ENCODE peak calls at places on chromosomes 4 and X, in seven cellular contexts. A is SJSA1, Q is body of pancreas, J is epithelial cell of esophagus, L is heart right ventricle, S is mucosa of descending colon, K is astrocyte of the spinal cord. C is an unnamed sample.
A peak's percentile ranks its signal among the peaks of the same experiment; 100 is the strongest.

GRCh38 chr4:10371869-10372471 is 85.3 kb downstream of the ZNF518B start:
- DNase-seq in A (no peak), Q (no peak), J (peak; percentile 62), L (no peak), S (no peak), K (no peak), C (no peak)

GRCh38 chrX:118181030-118181429 is 64.4 kb upstream of the KLHL13 start:
- DNase-seq in A (peak; percentile 2), Q (no peak), J (peak; percentile 63), L (no peak), S (no peak), K (peak; percentile 63), C (no peak)

GRCh38 chr4:12729384-12729783 is 754.8 kb downstream of the RAB28 start:
- DNase-seq in A (peak; percentile 62), Q (no peak), J (peak; percentile 24), L (no peak), S (no peak), K (peak; percentile 24), C (no peak)

GRCh38 chr4:108405586-108405985 is 214.8 kb upstream of the RPL34 start:
- DNase-seq in A (no peak), Q (no peak), J (no peak), L (no peak), S (no peak), K (no peak), C (no peak)

GRCh38 chrX:97806238-97806637 is 922.5 kb downstream of the RPA4 start:
- DNase-seq in A (no peak), Q (no peak), J (peak; percentile 0), L (no peak), S (no peak), K (peak; percentile 59), C (no peak)

GRCh38 chr4:113759696-113760093 is 1.8 kb downstream of the CAMK2D start:
- DNase-seq in A (peak; percentile 41), Q (no peak), J (no peak), L (no peak), S (no peak), K (peak; percentile 48), C (no peak)

GRCh38 chr4:1722551-1723071 is 1.3 kb downstream of the TACC3 start:
- DNase-seq in A (no peak), Q (no peak), J (no peak), L (no peak), S (no peak), K (no peak), C (no peak)

GRCh38 chrX:150155396-150156048 is 207.6 kb upstream of the MAMLD1 start:
- DNase-seq in A (peak; percentile 65), Q (peak; percentile 13), J (peak; percentile 31), L (peak; percentile 24), S (peak; percentile 60), K (peak; percentile 40), C (no peak)

GRCh38 chr4:40856836-40857362 is 107.1 kb downstream of the NSUN7 start:
- DNase-seq in A (no peak), Q (peak; percentile 75), J (peak; percentile 78), L (peak; percentile 71), S (peak; percentile 73), K (peak; percentile 60), C (no peak)
- H3K4me3 ChIP-seq in A (no peak overlapping the region), Q (no peak overlapping the region), J (peak overlapping the region; percentile 45), L (peak overlapping the region; percentile 14), S (no peak overlapping the region), K (peak overlapping the region; percentile 36), C (peak overlapping the region; percentile 26)

GRCh38 chr4:184329235-184330007 is 111.7 kb upstream of the ENPP6 start:
- DNase-seq in A (no peak), Q (peak; percentile 53), J (peak; percentile 59), L (no peak), S (no peak), K (no peak), C (no peak)

GRCh38 chr4:184330008-184330400 is 112.3 kb upstream of the ENPP6 start:
- DNase-seq in A (no peak), Q (no peak), J (peak; percentile 65), L (no peak), S (peak; percentile 57), K (peak; percentile 31), C (no peak)

GRCh38 chr4:184324939-184325477 is 107.3 kb upstream of the ENPP6 start:
- DNase-seq in A (no peak), Q (no peak), J (no peak), L (no peak), S (no peak), K (no peak), C (no peak)

GRCh38 chr4:184331155-184331995 is 113.7 kb upstream of the ENPP6 start:
- DNase-seq in A (peak; percentile 6), Q (peak; percentile 88), J (peak; percentile 81), L (no peak), S (no peak), K (no peak), C (no peak)

DNA sequence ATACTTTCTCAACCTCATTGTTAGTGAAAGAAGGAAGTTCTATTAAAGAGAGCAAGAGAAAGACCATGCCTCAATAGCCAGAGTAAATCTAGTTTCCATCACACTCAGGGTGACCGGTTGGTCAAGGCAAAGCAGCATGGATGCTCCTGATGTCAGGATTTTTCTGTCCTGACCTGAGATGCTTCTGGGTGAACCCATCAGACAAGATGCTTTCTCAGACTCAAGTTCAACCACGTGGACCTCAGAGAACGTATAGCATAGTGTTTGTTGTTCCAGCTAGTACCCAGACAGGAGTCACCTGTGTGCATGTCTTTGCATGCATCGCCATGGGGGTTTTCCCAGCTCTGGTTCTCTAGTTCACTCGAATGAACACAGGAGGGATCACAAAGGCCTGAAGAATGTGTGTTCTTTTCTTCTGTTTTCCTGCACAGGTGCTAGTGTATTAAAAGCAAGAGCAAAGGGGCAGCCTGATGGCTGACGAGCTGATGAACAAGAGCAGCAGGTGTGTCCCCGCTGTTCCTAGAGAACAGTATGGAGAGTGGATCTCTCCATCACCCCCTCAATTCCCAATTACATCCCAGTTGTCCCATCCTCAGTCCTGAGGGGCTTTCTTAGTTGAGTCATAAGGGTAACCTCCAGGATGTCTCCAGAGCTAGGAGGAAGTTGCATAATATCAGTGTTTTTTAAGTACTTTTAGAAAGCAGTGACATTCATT is 110.5 kb upstream of the ENPP6 start:
- DNase-seq in A (no peak), Q (no peak), J (peak; percentile 99), L (no peak), S (no peak), K (no peak), C (no peak)
- H3K4me3 ChIP-seq in A (no peak overlapping the region), Q (no peak overlapping the region), J (no peak overlapping the region), L (no peak overlapping the region), S (no peak overlapping the region), K (no peak overlapping the region), C (no peak overlapping the region)

GRCh38 chrX:153925739-153926593 is at the start of gene ARHGAP4:
- DNase-seq in A (no peak), Q (no peak), J (no peak), L (no peak), S (peak; percentile 62), K (no peak), C (peak; percentile 25)
- H3K4me3 ChIP-seq in A (no peak within 1 kb of the TSS), Q (no peak within 1 kb of the TSS), J (peak within 1 kb of the TSS; percentile 55), L (no peak within 1 kb of the TSS), S (peak within 1 kb of the TSS; percentile 6), K (no peak within 1 kb of the TSS), C (peak within 1 kb of the TSS; percentile 60)

GRCh38 chr4:157459789-157460188 is 239.3 kb downstream of the GRIA2 start:
- DNase-seq in A (no peak), Q (no peak), J (peak; percentile 74), L (no peak), S (no peak), K (no peak), C (no peak)
- H3K4me3 ChIP-seq in A (no peak overlapping the region), Q (no peak overlapping the region), J (peak overlapping the region; percentile 9), L (no peak overlapping the region), S (no peak overlapping the region), K (no peak overlapping the region), C (no peak overlapping the region)

DNA sequence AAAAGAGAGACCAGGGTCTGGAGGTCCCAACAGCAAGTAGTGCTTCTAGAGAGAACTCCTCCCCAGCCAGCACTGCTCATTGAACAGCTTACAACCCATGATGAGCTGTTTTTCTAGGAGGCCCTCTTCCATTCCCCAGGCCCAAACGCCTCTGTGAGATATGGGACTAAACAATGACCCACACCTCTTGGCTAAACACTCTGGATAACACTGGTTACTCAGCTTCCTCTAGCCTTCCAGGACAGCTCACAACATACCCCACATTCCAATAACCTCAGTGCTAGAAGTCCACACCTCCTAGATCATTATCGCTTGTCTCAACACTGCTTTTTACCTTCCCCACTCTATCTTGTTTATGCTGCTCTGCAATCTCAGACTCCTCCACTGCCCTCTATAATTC is 35.4 kb upstream of the PGRMC2 start:
- DNase-seq in A (peak; percentile 83), Q (no peak), J (peak; percentile 84), L (no peak), S (no peak), K (peak; percentile 62), C (no peak)
- H3K4me3 ChIP-seq in A (no peak overlapping the region), Q (no peak overlapping the region), J (no peak overlapping the region), L (no peak overlapping the region), S (no peak overlapping the region), K (no peak overlapping the region), C (no peak overlapping the region)

DNA sequence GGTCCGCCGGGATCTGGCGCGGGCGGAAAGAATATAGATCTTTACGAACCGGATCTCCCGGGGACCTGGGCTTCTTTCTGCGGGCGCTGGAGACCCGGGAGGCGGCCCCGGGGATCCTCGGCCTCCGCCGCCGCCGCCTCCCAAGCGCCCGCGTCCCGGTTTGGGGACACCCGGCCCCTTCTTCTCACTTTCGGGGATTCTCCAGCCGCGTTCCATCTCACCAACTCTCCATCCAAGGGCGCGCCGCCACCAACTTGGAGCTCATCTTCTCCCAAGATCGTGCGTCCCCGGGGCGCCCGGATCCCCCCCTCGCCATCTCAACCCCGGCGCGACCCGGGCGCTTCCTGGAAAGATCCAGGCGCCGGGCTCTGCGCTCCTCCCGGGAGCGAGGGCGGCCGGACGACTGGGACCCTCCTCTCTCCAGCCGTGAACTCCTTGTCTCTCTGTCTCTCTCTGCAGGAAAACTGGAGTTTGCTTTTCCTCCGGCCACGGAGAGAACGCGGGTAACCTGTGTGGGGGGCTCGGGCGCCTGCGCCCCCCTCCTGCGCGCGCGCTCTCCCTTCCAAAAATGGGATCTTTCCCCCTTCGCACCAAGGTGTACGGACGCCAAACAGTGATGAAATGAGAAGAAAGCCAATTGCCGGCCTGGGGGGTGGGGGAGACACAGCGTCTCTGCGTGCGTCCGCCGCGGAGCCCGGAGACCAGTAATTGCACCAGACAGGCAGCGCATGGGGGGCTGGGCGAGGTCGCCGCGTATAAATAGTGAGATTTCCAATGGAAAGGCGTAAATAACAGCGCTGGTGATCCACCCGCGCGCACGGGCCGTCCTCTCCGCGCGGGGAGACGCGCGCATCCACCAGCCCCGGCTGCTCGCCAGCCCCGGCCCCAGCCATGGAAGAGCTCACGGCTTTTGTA is at the start of gene SHOX:
- DNase-seq in A (no peak), Q (no peak), J (no peak), L (no peak), S (no peak), K (no peak), C (no peak)
- H3K4me3 ChIP-seq in A (no peak within 1 kb of the TSS), Q (no peak within 1 kb of the TSS), J (no peak within 1 kb of the TSS), L (no peak within 1 kb of the TSS), S (no peak within 1 kb of the TSS), K (no peak within 1 kb of the TSS), C (no peak within 1 kb of the TSS)

C was measured in effector memory CD4-positive, alpha-beta T cell.